ENCODE peak calls at places on chromosomes 3 and 15, in seven cellular contexts. Z, H, L, R, N, V and P are unnamed samples. For H3K4me1, the result is how much of the 10 kb centered on the place peaks cover.

GRCh38 chr15:78763111-78763795 is 48.0 kb downstream of the ADAMTS7 start:
- DNase-seq in Z (no peak), H (peak), L (no peak), R (no peak), N (no peak), V (no peak), P (no peak)

GRCh38 chr3:140863481-140864084 is 78.1 kb upstream of the SLC25A36 start:
- DNase-seq in Z (peak), H (no peak), L (no peak), R (peak), N (peak), V (peak), P (peak)

GRCh38 chr15:95266481-95267061 is 1035.2 kb downstream of the MCTP2 start:
- DNase-seq in Z (peak), H (peak), L (no peak), R (peak), N (no peak), V (no peak), P (no peak)

GRCh38 chr15:85854345-85855097 is 59.8 kb upstream of the KLHL25 start:
- DNase-seq in Z (peak), H (no peak), L (no peak), R (peak), N (no peak), V (peak), P (peak)

GRCh38 chr3:126886217-126886616 is 96.7 kb upstream of the PLXNA1 start:
- DNase-seq in Z (no peak), H (no peak), L (no peak), R (no peak), N (no peak), V (peak), P (no peak)

GRCh38 chr15:87500240-87500639 is 756.3 kb downstream of the NTRK3 start:
- DNase-seq in Z (no peak), H (no peak), L (no peak), R (no peak), N (no peak), V (no peak), P (peak)

GRCh38 chr3:57783186-57784088 is 27.3 kb downstream of the SLMAP start:
- DNase-seq in Z (no peak), H (no peak), L (no peak), R (no peak), N (no peak), V (no peak), P (no peak)

GRCh38 chr3:194827486-194827885 is 141.8 kb downstream of the FAM43A start:
- DNase-seq in Z (no peak), H (no peak), L (no peak), R (no peak), N (no peak), V (no peak), P (no peak)

GRCh38 chr3:186639778-186640472 is at the start of gene FETUB:
- DNase-seq in Z (no peak), H (no peak), L (no peak), R (no peak), N (no peak), V (no peak), P (no peak)

GRCh38 chr3:87546216-87546615 is 269.8 kb upstream of the POU1F1 start:
- DNase-seq in Z (no peak), H (no peak), L (no peak), R (no peak), N (no peak), V (no peak), P (no peak)

GRCh38 chr3:189355481-189356201 is 183.9 kb downstream of the TPRG1 start:
- DNase-seq in Z (peak), H (no peak), L (no peak), R (no peak), N (no peak), V (peak), P (peak)

GRCh38 chr3:10992946-10993728 is 589 bp downstream of the SLC6A1 start:
- DNase-seq in Z (no peak), H (no peak), L (no peak), R (no peak), N (no peak), V (no peak), P (peak)

GRCh38 chr3:34758630-34759261 is 880.6 kb upstream of the ARPP21 start:
- DNase-seq in Z (no peak), H (no peak), L (no peak), R (no peak), N (no peak), V (no peak), P (no peak)

GRCh38 chr3:39843440-39843839 is 34.0 kb downstream of the MYRIP start:
- DNase-seq in Z (no peak), H (no peak), L (no peak), R (no peak), N (no peak), V (no peak), P (no peak)

GRCh38 chr15:91490211-91490610 is 363.3 kb upstream of the SLCO3A1 start:
- DNase-seq in Z (no peak), H (no peak), L (no peak), R (no peak), N (no peak), V (no peak), P (no peak)

GRCh38 chr3:3625461-3626271 is 173.6 kb upstream of the LRRN1 start:
- DNase-seq in Z (no peak), H (no peak), L (no peak), R (no peak), N (no peak), V (no peak), P (no peak)

GRCh38 chr3:13537244-13537921 is 11.5 kb upstream of the FBLN2 start:
- DNase-seq in Z (no peak), H (no peak), L (no peak), R (no peak), N (no peak), V (no peak), P (no peak)

GRCh38 chr15:99320374-99321215 is 69.3 kb downstream of the LRRC28 start:
- DNase-seq in Z (no peak), H (no peak), L (no peak), R (no peak), N (no peak), V (no peak), P (no peak)

DNA sequence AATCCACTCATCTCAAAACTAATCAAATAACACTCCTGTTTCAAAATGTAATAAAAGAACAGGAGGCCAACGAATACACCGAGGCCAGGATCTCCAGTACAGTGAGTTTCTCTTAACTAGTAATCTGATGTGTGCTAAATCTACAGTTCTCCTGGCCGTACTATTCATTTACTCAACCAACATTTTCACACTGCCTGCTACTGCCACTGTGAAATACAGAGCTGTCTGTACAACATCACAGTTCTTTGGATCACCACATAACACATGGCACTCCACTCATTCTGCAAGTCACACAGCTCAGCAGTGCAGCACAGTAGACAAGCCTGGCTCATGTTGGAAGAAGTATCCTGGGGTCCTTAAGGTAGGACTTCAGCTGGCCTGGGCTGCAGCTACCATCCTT is 21.9 kb downstream of the RIOX2 start:
- DNase-seq in Z (no peak), H (no peak), L (no peak), R (no peak), N (no peak), V (no peak), P (no peak)
- H3K4me1 ChIP-seq in Z (under half), H (under half), L (under half), R (under half), N (under half), V (under half), P (under half)

GRCh38 chr15:73190189-73190601 is 137.9 kb downstream of the NEO1 start:
- DNase-seq in Z (peak), H (no peak), L (no peak), R (no peak), N (no peak), V (peak), P (no peak)
- H3K4me1 ChIP-seq in Z (under half), H (under half), L (under half), R (under half), N (under half), V (under half), P (under half)

DNA sequence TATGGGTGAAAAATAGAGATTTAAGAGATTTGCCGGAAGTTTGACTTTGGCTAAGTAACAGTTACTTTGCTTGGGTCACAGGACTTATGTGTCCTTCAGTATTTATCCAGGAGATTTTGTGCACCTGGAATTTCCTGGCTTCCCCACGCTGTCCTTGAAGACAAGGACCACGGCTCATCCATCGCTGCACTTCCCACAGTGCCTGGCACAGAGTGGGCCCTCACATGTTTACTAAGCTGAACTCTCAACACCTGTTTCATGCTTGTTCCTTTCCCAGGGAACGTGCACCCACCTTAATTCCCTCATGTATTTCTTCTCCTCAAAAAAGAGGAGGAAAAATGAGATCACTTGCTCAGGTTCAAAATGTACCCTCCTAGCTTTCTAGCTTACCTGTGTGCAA is 32.0 kb downstream of the CA12 start:
- DNase-seq in Z (no peak), H (no peak), L (no peak), R (no peak), N (no peak), V (no peak), P (no peak)
- H3K4me1 ChIP-seq in Z (under half), H (under half), L (under half), R (under half), N (under half), V (under half), P (under half)

GRCh38 chr3:63934484-63934883 is 22.3 kb upstream of the SCAANT1 start:
- DNase-seq in Z (no peak), H (no peak), L (no peak), R (no peak), N (no peak), V (no peak), P (no peak)

GRCh38 chr3:63932509-63933212 is 20.5 kb upstream of the SCAANT1 start:
- DNase-seq in Z (no peak), H (no peak), L (no peak), R (no peak), N (no peak), V (no peak), P (no peak)

GRCh38 chr3:63933459-63933858 is 21.3 kb upstream of the SCAANT1 start:
- DNase-seq in Z (no peak), H (no peak), L (no peak), R (no peak), N (no peak), V (no peak), P (no peak)

GRCh38 chr3:63934041-63934440 is 21.9 kb upstream of the SCAANT1 start:
- DNase-seq in Z (peak), H (no peak), L (no peak), R (no peak), N (no peak), V (no peak), P (no peak)

DNA sequence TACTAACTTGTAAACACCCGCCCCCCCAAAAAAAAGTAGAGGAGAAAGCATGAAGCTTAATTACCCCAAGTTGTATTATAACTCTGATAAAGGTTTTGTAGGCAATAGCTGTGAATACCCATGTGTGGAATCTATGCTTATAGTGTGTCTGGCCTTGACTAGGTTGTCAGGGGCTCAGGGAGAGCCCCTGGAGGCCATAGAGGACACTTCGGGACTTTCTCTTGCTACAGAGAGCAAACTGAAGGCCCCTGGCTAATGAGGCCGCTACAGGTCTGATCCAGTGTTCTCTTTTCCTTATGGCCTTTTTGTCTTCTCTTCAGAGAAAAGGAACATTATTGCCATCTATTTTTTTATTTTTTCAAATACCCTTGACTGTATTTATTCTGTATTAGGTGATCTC is 19.1 kb upstream of the SCAANT1 start:
- DNase-seq in Z (no peak), H (no peak), L (no peak), R (no peak), N (no peak), V (no peak), P (no peak)
- H3K4me1 ChIP-seq in Z (under half), H (under half), L (under half), R (under half), N (under half), V (under half), P (under half)

GRCh38 chr3:190380184-190380583 is 7.8 kb upstream of the CLDN16 start:
- DNase-seq in Z (no peak), H (no peak), L (no peak), R (no peak), N (no peak), V (no peak), P (no peak)
- H3K4me1 ChIP-seq in Z (under half), H (under half), L (under half), R (under half), N (under half), V (under half), P (under half)

GRCh38 chr3:16313955-16314645 is 49.1 kb downstream of the OXNAD1 start:
- DNase-seq in Z (no peak), H (no peak), L (no peak), R (no peak), N (no peak), V (no peak), P (no peak)

GRCh38 chr3:16309558-16309957 is 44.5 kb downstream of the OXNAD1 start:
- DNase-seq in Z (peak), H (no peak), L (no peak), R (no peak), N (no peak), V (peak), P (no peak)

GRCh38 chr3:16315623-16316022 is 50.6 kb downstream of the OXNAD1 start:
- DNase-seq in Z (no peak), H (no peak), L (no peak), R (no peak), N (no peak), V (no peak), P (no peak)

GRCh38 chr3:16308727-16309126 is 43.7 kb downstream of the OXNAD1 start:
- DNase-seq in Z (no peak), H (no peak), L (no peak), R (no peak), N (no peak), V (no peak), P (no peak)

GRCh38 chr3:16311960-16312451 is 47.0 kb downstream of the OXNAD1 start:
- DNase-seq in Z (peak), H (no peak), L (peak), R (no peak), N (no peak), V (peak), P (no peak)
- H3K4me1 ChIP-seq in Z (under half), H (under half), L (under half), R (under half), N (under half), V (under half), P (under half)

GRCh38 chr3:184656991-184657669 is 54.7 kb downstream of the MAGEF1 start:
- DNase-seq in Z (peak), H (no peak), L (no peak), R (no peak), N (no peak), V (peak), P (no peak)

GRCh38 chr3:184658223-184658860 is 53.5 kb downstream of the MAGEF1 start:
- DNase-seq in Z (no peak), H (no peak), L (no peak), R (no peak), N (no peak), V (no peak), P (no peak)

GRCh38 chr3:184654375-184654774 is 57.5 kb downstream of the MAGEF1 start:
- DNase-seq in Z (no peak), H (no peak), L (no peak), R (no peak), N (no peak), V (no peak), P (no peak)

GRCh38 chr3:184655597-184655996 is 56.3 kb downstream of the MAGEF1 start:
- DNase-seq in Z (no peak), H (no peak), L (no peak), R (peak), N (no peak), V (no peak), P (no peak)

DNA sequence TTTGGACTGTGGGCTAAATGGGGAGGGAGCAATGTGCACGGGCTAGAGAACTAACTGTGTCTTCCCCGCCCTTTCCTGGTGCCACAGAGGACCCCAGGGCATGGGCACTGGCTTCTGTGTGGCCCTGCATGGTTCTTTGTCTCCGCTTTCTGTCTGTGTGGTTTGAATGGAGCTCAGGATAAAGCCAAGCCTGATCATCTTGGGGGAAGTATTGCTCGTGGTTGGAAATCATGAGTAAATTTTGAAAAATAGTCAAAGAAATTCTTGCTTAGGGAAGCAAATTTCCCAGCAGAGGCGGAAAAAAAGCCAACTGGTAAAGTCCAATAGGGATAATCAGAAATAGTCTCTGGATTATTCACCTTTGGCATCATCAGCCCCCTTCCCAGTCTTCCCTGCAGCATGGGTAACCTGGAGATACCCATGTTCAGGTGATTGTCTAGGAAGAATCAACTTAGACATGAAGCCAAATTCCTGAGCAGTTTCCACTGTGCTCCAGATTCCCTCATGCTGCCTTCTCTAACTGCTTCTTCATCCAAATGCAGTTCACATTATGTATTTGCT is 55.4 kb downstream of the MAGEF1 start:
- DNase-seq in Z (no peak), H (no peak), L (no peak), R (no peak), N (no peak), V (no peak), P (no peak)
- H3K4me1 ChIP-seq in Z (under half), H (under half), L (under half), R (under half), N (under half), V (under half), P (under half)